ENCODE peak calls at places on chromosomes 13 and 19, in five cellular contexts. E is psoas muscle; Z is AG08395; F is activated CD4-positive, alpha-beta T cell treated with anti-CD3 and anti-CD28 coated beads for 1 hour; O is RPMI8226. Q is an unnamed sample.
A peak's percentile ranks its signal among the peaks of the same experiment; 100 is the strongest.

GRCh38 chr13:77034883-77035282 is 7.9 kb upstream of the FBXL3 start:
- DNase-seq in E (no peak), Z (peak; percentile 45), F (no peak), O (no peak), Q (no peak)

GRCh38 chr19:13401388-13401787 is 104.9 kb downstream of the CACNA1A start:
- DNase-seq in E (no peak), Z (peak; percentile 11), F (no peak), O (no peak), Q (no peak)

GRCh38 chr13:39875111-39875510 is 219.6 kb downstream of the COG6 start:
- DNase-seq in E (no peak), Z (peak; percentile 30), F (no peak), O (no peak), Q (no peak)

GRCh38 chr13:38577048-38577447 is 109.8 kb upstream of the FREM2 start:
- DNase-seq in E (no peak), Z (no peak), F (no peak), O (peak; percentile 4), Q (peak; percentile 42)

GRCh38 chr13:44271915-44272341 is 101.7 kb upstream of the SERP2 start:
- DNase-seq in E (peak; percentile 80), Z (no peak), F (no peak), O (no peak), Q (peak; percentile 44)

GRCh38 chr13:76813874-76814273 is 72.3 kb downstream of the KCTD12 start:
- DNase-seq in E (no peak), Z (no peak), F (no peak), O (peak; percentile 92), Q (peak; percentile 19)

GRCh38 chr13:49308977-49309408 is 61.3 kb downstream of the CDADC1 start:
- DNase-seq in E (peak; percentile 58), Z (no peak), F (no peak), O (no peak), Q (no peak)

GRCh38 chr13:20363604-20364003 is 131.5 kb upstream of the GJB6 start:
- DNase-seq in E (no peak), Z (no peak), F (no peak), O (no peak), Q (no peak)

GRCh38 chr13:101552797-101553196 is 100.3 kb downstream of the ITGBL1 start:
- DNase-seq in E (no peak), Z (peak; percentile 34), F (no peak), O (no peak), Q (peak; percentile 44)

GRCh38 chr13:50006426-50007135 is 8.7 kb upstream of the KCNRG start:
- DNase-seq in E (no peak), Z (peak; percentile 7), F (no peak), O (no peak), Q (peak; percentile 15)

GRCh38 chr13:21297452-21297851 is 121.0 kb downstream of the MRPL57 start:
- DNase-seq in E (no peak), Z (no peak), F (no peak), O (no peak), Q (no peak)

GRCh38 chr13:101152184-101152583 is 264.1 kb downstream of the NALCN start:
- DNase-seq in E (no peak), Z (no peak), F (no peak), O (no peak), Q (no peak)

GRCh38 chr19:23917856-23918255 is 3.2 kb downstream of the ZNF726 start:
- DNase-seq in E (no peak), Z (no peak), F (no peak), O (no peak), Q (no peak)